ENCODE peak calls at places on chromosomes 3 and 15, in six cellular contexts. One of them, this sample, is unnamed.

GRCh38 chr3:190424478-190425439 is 24.9 kb downstream of the TMEM207 start:
- DNase-seq in GM18507: peak
- DNase-seq in A549: peak
- DNase-seq in NT2/D1: peak
- DNase-seq in activated CD4-positive, CD25-positive, alpha-beta regulatory T cell treated with anti-CD3 and anti-CD28 coated beads, Interleukin-2, amount 50 U/mL, for 72 hours: peak
- DNase-seq in M059J: peak
- DNase-seq in this sample: peak

GRCh38 chr3:102715030-102715697 is 280.3 kb downstream of the ZPLD1 start:
- DNase-seq in GM18507: peak
- DNase-seq in A549: peak
- DNase-seq in NT2/D1: no peak
- DNase-seq in activated CD4-positive, CD25-positive, alpha-beta regulatory T cell treated with anti-CD3 and anti-CD28 coated beads, Interleukin-2, amount 50 U/mL, for 72 hours: no peak
- DNase-seq in M059J: peak
- DNase-seq in this sample: no peak

GRCh38 chr3:133451309-133451708 is 51.5 kb downstream of the BFSP2 start:
- DNase-seq in GM18507: no peak
- DNase-seq in A549: no peak
- DNase-seq in NT2/D1: no peak
- DNase-seq in activated CD4-positive, CD25-positive, alpha-beta regulatory T cell treated with anti-CD3 and anti-CD28 coated beads, Interleukin-2, amount 50 U/mL, for 72 hours: no peak
- DNase-seq in M059J: no peak
- DNase-seq in this sample: no peak

GRCh38 chr3:32859604-32860237 is 41.9 kb downstream of the TRIM71 start:
- DNase-seq in GM18507: no peak
- DNase-seq in A549: no peak
- DNase-seq in NT2/D1: no peak
- DNase-seq in activated CD4-positive, CD25-positive, alpha-beta regulatory T cell treated with anti-CD3 and anti-CD28 coated beads, Interleukin-2, amount 50 U/mL, for 72 hours: no peak
- DNase-seq in M059J: no peak
- DNase-seq in this sample: no peak

GRCh38 chr3:73031573-73032103 is 29.8 kb upstream of the EBLN2 start:
- DNase-seq in GM18507: no peak
- DNase-seq in A549: no peak
- DNase-seq in NT2/D1: no peak
- DNase-seq in activated CD4-positive, CD25-positive, alpha-beta regulatory T cell treated with anti-CD3 and anti-CD28 coated beads, Interleukin-2, amount 50 U/mL, for 72 hours: no peak
- DNase-seq in M059J: no peak
- DNase-seq in this sample: no peak

GRCh38 chr3:120274739-120275167 is 10.3 kb downstream of the GPR156 start:
- DNase-seq in GM18507: no peak
- DNase-seq in A549: peak
- DNase-seq in NT2/D1: no peak
- DNase-seq in activated CD4-positive, CD25-positive, alpha-beta regulatory T cell treated with anti-CD3 and anti-CD28 coated beads, Interleukin-2, amount 50 U/mL, for 72 hours: no peak
- DNase-seq in M059J: peak
- DNase-seq in this sample: no peak

GRCh38 chr15:35211240-35211952 is 126.3 kb upstream of the NANOGP8 start:
- DNase-seq in GM18507: no peak
- DNase-seq in A549: no peak
- DNase-seq in NT2/D1: no peak
- DNase-seq in activated CD4-positive, CD25-positive, alpha-beta regulatory T cell treated with anti-CD3 and anti-CD28 coated beads, Interleukin-2, amount 50 U/mL, for 72 hours: no peak
- DNase-seq in M059J: no peak
- DNase-seq in this sample: no peak

GRCh38 chr3:46895204-46895660 is 17.7 kb downstream of the PTH1R start:
- DNase-seq in GM18507: peak
- DNase-seq in A549: peak
- DNase-seq in NT2/D1: no peak
- DNase-seq in activated CD4-positive, CD25-positive, alpha-beta regulatory T cell treated with anti-CD3 and anti-CD28 coated beads, Interleukin-2, amount 50 U/mL, for 72 hours: peak
- DNase-seq in M059J: peak
- DNase-seq in this sample: peak

GRCh38 chr3:146421814-146422748 is 47.3 kb downstream of the PLSCR2 start:
- DNase-seq in GM18507: no peak
- DNase-seq in A549: peak
- DNase-seq in NT2/D1: no peak
- DNase-seq in activated CD4-positive, CD25-positive, alpha-beta regulatory T cell treated with anti-CD3 and anti-CD28 coated beads, Interleukin-2, amount 50 U/mL, for 72 hours: no peak
- DNase-seq in M059J: peak
- DNase-seq in this sample: no peak

GRCh38 chr15:57565326-57565725 is 26.4 kb upstream of the MYZAP start:
- DNase-seq in GM18507: no peak
- DNase-seq in A549: peak
- DNase-seq in NT2/D1: no peak
- DNase-seq in activated CD4-positive, CD25-positive, alpha-beta regulatory T cell treated with anti-CD3 and anti-CD28 coated beads, Interleukin-2, amount 50 U/mL, for 72 hours: no peak
- DNase-seq in M059J: no peak
- DNase-seq in this sample: no peak

GRCh38 chr3:86930831-86931230 is 60.1 kb downstream of the VGLL3 start:
- DNase-seq in GM18507: no peak
- DNase-seq in A549: no peak
- DNase-seq in NT2/D1: no peak
- DNase-seq in activated CD4-positive, CD25-positive, alpha-beta regulatory T cell treated with anti-CD3 and anti-CD28 coated beads, Interleukin-2, amount 50 U/mL, for 72 hours: no peak
- DNase-seq in M059J: no peak
- DNase-seq in this sample: no peak

This sample was measured in COLO829.